ENCODE peak calls at places on chromosomes 16 and 17, in ten cellular contexts. F is heart right ventricle, U is fibroblast of pulmonary artery, H is mucosa of descending colon, M is stomach, Q is endothelial cell, L is heart left ventricle, X is nephron progenitor cell, A is kidney, O is suprapubic skin. Z is an unnamed sample.

GRCh38 chr17:54760836-54761235 is 139.8 kb upstream of the TOM1L1 start:
- DNase-seq in F (no peak), U (no peak), H (no peak), M (no peak), Q (no peak), L (no peak), X (no peak), A (no peak), O (no peak), Z (no peak)

GRCh38 chr17:39513915-39514314 is 52.6 kb downstream of the CDK12 start:
- DNase-seq in F (no peak), U (no peak), H (no peak), M (no peak), Q (no peak), L (no peak), X (no peak), A (no peak), O (no peak), Z (no peak)

GRCh38 chr17:73196500-73196899 is 3.6 kb downstream of the COG1 start:
- DNase-seq in F (no peak), U (peak), H (peak), M (peak), Q (peak), L (no peak), X (peak), A (no peak), O (no peak), Z (no peak)

GRCh38 chr17:13393841-13394710 is 207.7 kb downstream of the HS3ST3A1 start:
- DNase-seq in F (no peak), U (peak), H (no peak), M (no peak), Q (no peak), L (peak), X (no peak), A (no peak), O (no peak), Z (peak)

GRCh38 chr17:66837883-66838665 is 3.2 kb downstream of the CACNG5 start:
- DNase-seq in F (no peak), U (no peak), H (no peak), M (no peak), Q (no peak), L (no peak), X (no peak), A (no peak), O (no peak), Z (no peak)

GRCh38 chr17:69418535-69418934 is 4.0 kb downstream of the MAP2K6 start:
- DNase-seq in F (no peak), U (no peak), H (no peak), M (no peak), Q (no peak), L (no peak), X (no peak), A (no peak), O (no peak), Z (no peak)

GRCh38 chr17:35640977-35641526 is 53.9 kb downstream of the AP2B1 start:
- DNase-seq in F (no peak), U (no peak), H (no peak), M (no peak), Q (no peak), L (no peak), X (no peak), A (no peak), O (no peak), Z (no peak)

GRCh38 chr16:77745972-77746371 is 23.7 kb downstream of the NUDT7 start:
- DNase-seq in F (no peak), U (no peak), H (no peak), M (no peak), Q (no peak), L (no peak), X (no peak), A (no peak), O (no peak), Z (no peak)

GRCh38 chr17:38541281-38541680 is 64.5 kb downstream of the SRCIN1 start:
- DNase-seq in F (no peak), U (no peak), H (no peak), M (no peak), Q (no peak), L (peak), X (no peak), A (peak), O (no peak), Z (no peak)

GRCh38 chr17:43531082-43531378 is 15.1 kb downstream of the ETV4 start:
- DNase-seq in F (no peak), U (no peak), H (no peak), M (no peak), Q (no peak), L (no peak), X (no peak), A (no peak), O (no peak), Z (no peak)

GRCh38 chr17:43528319-43528987 is 17.7 kb downstream of the ETV4 start:
- DNase-seq in F (peak), U (no peak), H (peak), M (no peak), Q (no peak), L (peak), X (peak), A (no peak), O (no peak), Z (no peak)

GRCh38 chr17:43528988-43529814 is 16.9 kb downstream of the ETV4 start:
- DNase-seq in F (no peak), U (no peak), H (no peak), M (no peak), Q (no peak), L (no peak), X (no peak), A (no peak), O (no peak), Z (no peak)

GRCh38 chr17:43530303-43531081 is 15.6 kb downstream of the ETV4 start:
- DNase-seq in F (peak), U (peak), H (peak), M (peak), Q (peak), L (peak), X (peak), A (peak), O (no peak), Z (peak)

GRCh38 chr17:43529977-43530302 is 16.2 kb downstream of the ETV4 start:
- DNase-seq in F (no peak), U (no peak), H (no peak), M (no peak), Q (no peak), L (no peak), X (no peak), A (no peak), O (no peak), Z (no peak)
- TF ChIP-seq CTCF in F (no peak), U (no peak), H (no peak), M (no peak), Q (no peak), L (no peak), X (no peak), A (no peak), O (no peak), Z (no peak)

DNA sequence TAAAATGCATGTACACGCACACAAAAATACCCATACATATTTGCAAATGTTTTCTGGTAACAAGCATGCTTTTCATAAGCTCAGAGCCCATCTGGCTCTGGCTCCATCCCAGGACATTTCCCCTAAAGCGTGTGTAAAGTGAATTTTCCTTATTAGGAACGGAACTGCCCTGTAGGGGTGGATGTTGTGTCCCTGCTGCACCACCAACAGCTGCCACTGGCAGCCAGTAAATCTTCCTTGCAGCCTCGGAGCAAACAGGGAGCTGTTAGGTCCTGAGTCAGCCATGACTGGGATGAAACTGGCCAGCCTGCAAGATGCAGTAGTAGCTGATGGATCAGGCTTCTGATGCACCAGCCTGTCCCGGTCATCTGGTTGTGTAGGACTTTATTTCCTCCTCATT is 393.6 kb downstream of the UTP18 start:
- DNase-seq in F (no peak), U (no peak), H (no peak), M (no peak), Q (no peak), L (no peak), X (peak), A (no peak), O (no peak), Z (no peak)
- TF ChIP-seq CTCF in F (no peak), U (no peak), H (no peak), M (no peak), Q (no peak), L (no peak), X (peak), A (no peak), O (no peak), Z (no peak)

DNA sequence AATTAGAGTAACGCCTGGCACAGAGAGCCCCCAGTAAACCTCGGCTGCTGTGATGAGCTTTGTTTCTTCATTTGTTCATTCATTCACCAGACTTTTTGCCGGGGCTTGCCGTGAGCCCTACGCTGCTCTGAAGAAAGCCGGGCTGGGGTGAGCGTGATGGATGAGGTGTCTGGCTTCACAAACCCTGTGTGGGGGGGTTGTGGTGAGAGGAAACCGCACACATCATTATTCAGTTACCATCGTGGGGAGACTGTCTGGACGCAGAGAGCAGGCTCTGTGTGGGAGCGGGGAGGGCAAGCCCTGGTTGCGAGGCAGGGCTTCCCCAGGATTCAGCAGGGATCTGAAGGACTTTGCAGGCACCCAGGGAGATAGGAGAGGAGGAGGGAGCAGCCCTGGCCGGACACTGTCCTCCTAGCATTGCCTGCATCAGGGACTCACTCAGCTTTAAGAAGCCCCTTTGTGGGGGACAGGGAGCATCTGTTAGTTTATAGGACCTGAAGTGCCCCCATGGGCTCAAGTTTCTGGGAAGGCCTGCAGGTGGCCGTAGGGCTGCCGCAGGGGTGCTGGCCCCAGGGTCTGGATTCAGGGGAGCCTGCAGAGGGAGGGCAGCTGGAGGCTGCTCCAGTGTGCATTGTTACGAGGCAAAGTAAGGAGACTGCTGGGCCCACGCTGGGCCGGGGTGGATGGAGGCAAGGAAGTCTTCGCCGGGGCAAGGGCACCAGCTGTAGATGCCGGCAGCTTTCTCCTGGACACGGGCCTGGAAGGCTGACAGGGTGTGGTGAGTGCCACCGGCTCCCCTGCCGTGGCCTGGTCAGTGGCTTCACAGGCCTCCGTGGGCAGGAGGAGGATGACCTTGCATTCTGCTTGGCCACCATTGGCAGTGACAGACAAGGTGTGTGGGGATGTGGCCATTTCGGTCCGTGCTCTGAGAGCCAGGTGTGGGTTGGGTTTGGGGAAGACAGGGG is 334.5 kb downstream of the SEC14L1 start:
- DNase-seq in F (no peak), U (peak), H (no peak), M (no peak), Q (no peak), L (no peak), X (no peak), A (no peak), O (no peak), Z (peak)
- TF ChIP-seq CTCF in F (no peak), U (no peak), H (no peak), M (no peak), Q (no peak), L (no peak), X (no peak), A (no peak), O (no peak), Z (no peak)

DNA sequence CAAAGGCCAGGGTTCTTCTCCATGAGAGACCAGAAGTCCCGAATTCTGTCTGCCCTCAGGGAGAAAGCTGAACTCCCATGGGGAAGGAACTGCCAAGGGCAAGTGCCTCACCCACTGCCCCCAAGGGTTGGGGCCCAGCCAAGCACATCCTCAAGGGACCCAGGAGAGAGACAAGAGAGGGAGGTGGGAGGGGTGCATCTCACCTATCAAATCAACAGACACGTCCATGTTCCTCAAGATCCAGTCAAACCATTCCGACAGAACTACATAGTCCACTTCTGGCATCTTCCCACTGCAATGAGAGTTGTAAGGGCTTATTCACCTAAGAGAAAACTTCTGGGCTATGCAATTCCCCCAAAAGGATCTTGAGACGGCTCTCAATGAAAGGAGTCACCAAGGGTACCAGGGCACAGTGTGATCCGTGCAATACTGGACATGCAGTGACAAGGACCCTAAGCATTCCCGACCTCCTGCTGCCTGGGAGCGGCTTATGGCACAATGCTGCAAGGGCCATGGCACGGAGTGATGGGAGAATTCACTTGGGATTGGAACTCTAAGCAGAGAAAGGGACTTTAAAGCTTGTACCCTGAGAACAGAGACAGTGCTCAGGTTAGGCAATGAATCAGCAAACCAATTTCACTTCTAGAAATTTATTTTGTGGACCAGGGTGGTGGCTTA is 32.2 kb downstream of the TK2 start:
- DNase-seq in F (no peak), U (no peak), H (no peak), M (no peak), Q (no peak), L (peak), X (no peak), A (no peak), O (no peak), Z (no peak)
- TF ChIP-seq CTCF in F (no peak), U (no peak), H (no peak), M (no peak), Q (no peak), L (no peak), X (no peak), A (no peak), O (no peak), Z (no peak)

GRCh38 chr16:12907670-12908233 is 6.4 kb downstream of the SHISA9 start:
- DNase-seq in F (no peak), U (no peak), H (no peak), M (no peak), Q (no peak), L (no peak), X (no peak), A (no peak), O (no peak), Z (no peak)
- TF ChIP-seq CTCF in F (no peak), U (no peak), H (no peak), M (no peak), Q (no peak), L (no peak), X (no peak), A (no peak), O (no peak), Z (no peak)

DNA sequence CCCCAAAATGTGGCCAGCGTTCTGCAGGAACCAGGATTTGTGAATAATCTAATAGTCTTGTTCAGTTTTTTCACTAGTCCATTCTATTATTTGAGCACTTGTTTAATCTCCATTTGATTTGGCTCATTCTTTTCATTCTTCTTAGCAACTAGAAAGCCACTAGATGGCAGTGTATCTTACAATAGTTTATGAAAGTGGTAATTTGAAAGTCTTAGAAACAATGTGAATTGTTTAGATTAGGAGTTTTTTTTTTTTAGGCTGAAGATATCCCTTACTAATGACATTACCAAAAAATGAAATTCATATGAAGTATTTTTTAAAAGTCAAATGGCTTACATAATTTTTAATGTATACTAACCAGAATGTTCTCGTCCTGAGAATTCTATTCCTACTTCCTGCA is 6.7 kb downstream of the ERI2 start:
- DNase-seq in F (no peak), U (peak), H (no peak), M (no peak), Q (no peak), L (no peak), X (no peak), A (no peak), O (no peak), Z (no peak)
- TF ChIP-seq CTCF in F (peak), U (peak), H (no peak), M (peak), Q (no peak), L (peak), X (peak), A (peak), O (peak), Z (peak)

DNA sequence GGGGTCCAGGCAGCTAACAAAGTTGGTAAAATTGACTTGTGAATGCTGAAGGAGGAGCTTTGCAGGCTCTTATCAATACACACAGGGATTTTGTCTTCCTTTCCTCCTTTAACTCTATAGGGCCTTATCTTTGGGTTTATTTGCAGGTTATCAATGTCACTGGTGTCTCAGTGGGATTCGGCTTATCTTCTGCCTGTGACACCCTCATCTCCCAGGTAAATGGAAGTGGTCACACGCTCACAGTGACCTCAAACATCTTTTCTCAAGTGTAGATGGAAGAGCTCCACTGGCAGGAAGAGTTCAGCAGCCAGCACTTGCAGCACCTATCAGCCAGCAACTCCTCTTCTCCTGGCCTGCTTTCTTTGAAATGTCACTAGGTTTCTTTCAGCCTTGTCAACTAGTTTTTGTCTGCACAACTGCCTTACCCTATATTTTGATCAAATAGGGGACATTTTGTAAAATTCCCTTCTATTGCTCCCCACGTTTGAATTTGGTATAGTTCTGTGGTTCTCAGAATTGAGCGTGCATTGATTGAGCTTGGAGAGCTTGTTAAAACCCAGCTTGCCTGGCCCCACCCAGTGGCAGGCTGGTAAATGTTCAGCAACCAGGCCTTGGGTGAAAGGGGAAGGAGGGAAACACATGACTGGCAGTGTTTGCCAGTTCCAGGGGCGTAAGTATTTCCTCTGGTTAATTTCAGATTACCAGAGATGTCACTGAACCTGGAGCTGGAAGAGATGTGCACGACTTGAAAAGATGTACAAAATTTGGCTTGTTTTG is 12.8 kb downstream of the SLC47A1 start:
- DNase-seq in F (peak), U (no peak), H (peak), M (peak), Q (no peak), L (peak), X (no peak), A (no peak), O (no peak), Z (no peak)
- TF ChIP-seq CTCF in F (peak), U (peak), H (no peak), M (no peak), Q (no peak), L (peak), X (no peak), A (peak), O (peak), Z (no peak)

DNA sequence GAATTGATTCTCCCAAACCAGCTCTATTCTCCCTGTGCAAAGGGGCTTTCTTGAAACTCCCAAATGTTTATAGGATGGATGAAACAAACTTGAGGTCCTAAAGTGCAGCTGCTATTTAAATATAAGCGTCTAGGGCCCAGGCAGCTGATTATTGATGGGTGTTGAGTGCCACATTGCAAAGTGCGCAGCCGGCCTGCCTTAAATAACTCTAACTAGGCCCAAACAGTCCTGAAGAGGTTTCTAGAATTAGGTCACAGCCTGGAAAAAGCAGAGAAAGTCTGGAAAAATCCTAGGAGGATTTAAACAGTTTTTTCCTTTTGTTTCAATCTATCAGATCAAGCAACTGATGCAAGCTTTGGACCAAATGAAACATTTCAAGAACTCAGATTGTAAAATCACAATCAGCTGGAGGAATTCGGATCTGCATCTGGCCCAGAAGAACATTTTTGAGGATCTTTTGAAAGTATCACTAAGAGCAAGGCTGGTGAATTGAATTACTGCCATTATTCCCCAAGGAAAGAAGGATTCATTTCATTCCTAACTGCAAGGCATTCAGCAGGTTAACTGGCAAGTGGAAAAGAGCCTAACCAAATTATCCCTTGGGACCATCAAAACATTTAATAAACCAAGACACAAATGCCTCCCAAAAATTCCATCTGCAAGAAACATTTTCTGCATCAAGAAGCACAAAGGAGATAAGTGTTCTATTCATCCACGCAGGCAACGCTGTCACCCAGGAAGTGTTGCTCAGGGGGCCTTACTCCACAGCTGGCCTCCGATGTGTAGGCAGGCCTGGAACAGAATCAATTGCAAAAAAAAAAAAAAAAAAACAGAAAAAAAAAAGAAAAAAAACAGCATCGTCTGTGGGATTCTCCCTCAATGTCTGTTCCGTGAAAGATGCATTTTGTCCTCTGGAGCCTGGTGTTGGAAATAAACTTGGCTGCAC is 46.1 kb downstream of the IRX3 start:
- DNase-seq in F (no peak), U (no peak), H (no peak), M (no peak), Q (no peak), L (no peak), X (no peak), A (no peak), O (peak), Z (no peak)
- TF ChIP-seq CTCF in F (no peak), U (no peak), H (no peak), M (no peak), Q (no peak), L (no peak), X (no peak), A (no peak), O (no peak), Z (no peak)

GRCh38 chr17:32490101-32490482 is 3.3 kb downstream of the CDK5R1 start:
- DNase-seq in F (no peak), U (no peak), H (no peak), M (no peak), Q (no peak), L (no peak), X (no peak), A (no peak), O (peak), Z (no peak)
- TF ChIP-seq CTCF in F (no peak), U (no peak), H (no peak), M (no peak), Q (no peak), L (no peak), X (no peak), A (no peak), O (no peak), Z (no peak)

GRCh38 chr17:53118948-53119347 is 703.8 kb upstream of the KIF2B start:
- DNase-seq in F (no peak), U (no peak), H (no peak), M (no peak), Q (no peak), L (no peak), X (no peak), A (no peak), O (no peak), Z (no peak)
- TF ChIP-seq CTCF in F (no peak), U (no peak), H (no peak), M (no peak), Q (no peak), L (no peak), X (no peak), A (no peak), O (no peak), Z (no peak)